ENCODE peak calls at places on chromosome 2, in eight cellular contexts. One of them, this sample, is unnamed.
A peak's percentile ranks its signal among the peaks of the same experiment; 100 is the strongest.

GRCh38 chr2:12455626-12456025 is 261.1 kb upstream of the TRIB2 start:
- DNase-seq in A549: no peak
- DNase-seq in pancreas: no peak
- DNase-seq in MM.1S: no peak
- DNase-seq in ovary: no peak
- DNase-seq in endothelial cell: no peak
- DNase-seq in cardiac muscle cell: no peak
- DNase-seq in stomach: no peak
- DNase-seq in this sample: no peak

GRCh38 chr2:127293386-127293757 is 572 bp downstream of the ERCC3 start:
- DNase-seq in MM.1S: no peak
- DNase-seq in pancreas: no peak
- DNase-seq in A549: peak; percentile 13
- DNase-seq in stomach: no peak
- DNase-seq in ovary: no peak
- DNase-seq in cardiac muscle cell: no peak
- DNase-seq in endothelial cell: peak; percentile 8
- DNase-seq in this sample: no peak

GRCh38 chr2:129085386-129085785 is 766.7 kb upstream of the HS6ST1 start:
- DNase-seq in cardiac muscle cell: no peak
- DNase-seq in MM.1S: no peak
- DNase-seq in stomach: no peak
- DNase-seq in endothelial cell: no peak
- DNase-seq in pancreas: no peak
- DNase-seq in A549: no peak
- DNase-seq in ovary: no peak
- DNase-seq in this sample: no peak

GRCh38 chr2:136185991-136186771 is 68.2 kb upstream of the CXCR4 start:
- DNase-seq in cardiac muscle cell: no peak
- DNase-seq in stomach: no peak
- DNase-seq in ovary: no peak
- DNase-seq in MM.1S: no peak
- DNase-seq in endothelial cell: no peak
- DNase-seq in A549: no peak
- DNase-seq in pancreas: no peak
- DNase-seq in this sample: no peak

GRCh38 chr2:74199871-74200305 is 1.5 kb downstream of the MTHFD2 start:
- DNase-seq in pancreas: no peak
- DNase-seq in A549: no peak
- DNase-seq in cardiac muscle cell: no peak
- DNase-seq in endothelial cell: no peak
- DNase-seq in MM.1S: no peak
- DNase-seq in stomach: no peak
- DNase-seq in ovary: no peak
- DNase-seq in this sample: no peak

GRCh38 chr2:119826370-119826961 is 66.7 kb downstream of the PTPN4 start:
- DNase-seq in MM.1S: peak; percentile 57
- DNase-seq in A549: peak; percentile 16
- DNase-seq in ovary: no peak
- DNase-seq in cardiac muscle cell: peak; percentile 27
- DNase-seq in pancreas: no peak
- DNase-seq in endothelial cell: peak; percentile 54
- DNase-seq in stomach: no peak
- DNase-seq in this sample: peak; percentile 15

GRCh38 chr2:164972216-164972615 is 16.9 kb upstream of the SLC38A11 start:
- DNase-seq in endothelial cell: no peak
- DNase-seq in pancreas: no peak
- DNase-seq in cardiac muscle cell: no peak
- DNase-seq in stomach: no peak
- DNase-seq in ovary: no peak
- DNase-seq in A549: no peak
- DNase-seq in MM.1S: no peak
- DNase-seq in this sample: no peak

GRCh38 chr2:75424936-75425619 is 135.7 kb downstream of the EVA1A start:
- DNase-seq in endothelial cell: no peak
- DNase-seq in MM.1S: no peak
- DNase-seq in stomach: no peak
- DNase-seq in A549: no peak
- DNase-seq in pancreas: no peak
- DNase-seq in ovary: no peak
- DNase-seq in cardiac muscle cell: no peak
- DNase-seq in this sample: no peak

GRCh38 chr2:73156539-73157124 is 43.9 kb upstream of the RAB11FIP5 start:
- DNase-seq in endothelial cell: peak; percentile 73
- DNase-seq in A549: peak; percentile 58
- DNase-seq in stomach: peak; percentile 70
- DNase-seq in ovary: peak; percentile 67
- DNase-seq in MM.1S: peak; percentile 31
- DNase-seq in pancreas: peak; percentile 55
- DNase-seq in cardiac muscle cell: peak; percentile 73
- DNase-seq in this sample: peak; percentile 50

GRCh38 chr2:58137221-58137620 is 90.6 kb downstream of the VRK2 start:
- DNase-seq in ovary: no peak
- DNase-seq in pancreas: no peak
- DNase-seq in MM.1S: no peak
- DNase-seq in A549: no peak
- DNase-seq in cardiac muscle cell: no peak
- DNase-seq in endothelial cell: no peak
- DNase-seq in stomach: no peak
- DNase-seq in this sample: no peak

GRCh38 chr2:173254659-173255058 is 100.0 kb upstream of the CDCA7 start:
- DNase-seq in ovary: no peak
- DNase-seq in stomach: no peak
- DNase-seq in cardiac muscle cell: no peak
- DNase-seq in pancreas: no peak
- DNase-seq in A549: no peak
- DNase-seq in MM.1S: no peak
- DNase-seq in endothelial cell: no peak
- DNase-seq in this sample: no peak

GRCh38 chr2:218079943-218080913 is 11.2 kb downstream of the RUFY4 start:
- DNase-seq in stomach: no peak
- DNase-seq in pancreas: no peak
- DNase-seq in A549: no peak
- DNase-seq in ovary: no peak
- DNase-seq in endothelial cell: no peak
- DNase-seq in cardiac muscle cell: no peak
- DNase-seq in MM.1S: no peak
- DNase-seq in this sample: no peak

GRCh38 chr2:154709215-154709614 is 10.7 kb downstream of the KCNJ3 start:
- DNase-seq in endothelial cell: no peak
- DNase-seq in ovary: no peak
- DNase-seq in pancreas: no peak
- DNase-seq in cardiac muscle cell: no peak
- DNase-seq in A549: no peak
- DNase-seq in stomach: no peak
- DNase-seq in MM.1S: no peak
- DNase-seq in this sample: no peak

GRCh38 chr2:215604631-215605030 is 168.8 kb upstream of the FN1 start:
- DNase-seq in cardiac muscle cell: no peak
- DNase-seq in endothelial cell: no peak
- DNase-seq in ovary: no peak
- DNase-seq in stomach: no peak
- DNase-seq in pancreas: no peak
- DNase-seq in A549: no peak
- DNase-seq in MM.1S: no peak
- DNase-seq in this sample: no peak

GRCh38 chr2:127820080-127820668 is 9.2 kb upstream of the WDR33 start:
- DNase-seq in pancreas: no peak
- DNase-seq in endothelial cell: no peak
- DNase-seq in stomach: no peak
- DNase-seq in A549: no peak
- DNase-seq in ovary: no peak
- DNase-seq in cardiac muscle cell: no peak
- DNase-seq in MM.1S: no peak
- DNase-seq in this sample: no peak

GRCh38 chr2:101124061-101124460 is 27.1 kb downstream of the TBC1D8 start:
- DNase-seq in ovary: no peak
- DNase-seq in cardiac muscle cell: no peak
- DNase-seq in stomach: no peak
- DNase-seq in endothelial cell: no peak
- DNase-seq in pancreas: no peak
- DNase-seq in MM.1S: no peak
- DNase-seq in A549: no peak
- DNase-seq in this sample: no peak

GRCh38 chr2:157504623-157505022 is 60.7 kb upstream of the CYTIP start:
- DNase-seq in endothelial cell: no peak
- DNase-seq in pancreas: no peak
- DNase-seq in ovary: no peak
- DNase-seq in stomach: no peak
- DNase-seq in cardiac muscle cell: no peak
- DNase-seq in MM.1S: no peak
- DNase-seq in A549: no peak
- DNase-seq in this sample: no peak

GRCh38 chr2:157508676-157509075 is 64.8 kb upstream of the CYTIP start:
- DNase-seq in ovary: no peak
- DNase-seq in endothelial cell: no peak
- DNase-seq in stomach: no peak
- DNase-seq in cardiac muscle cell: no peak
- DNase-seq in MM.1S: no peak
- DNase-seq in A549: no peak
- DNase-seq in pancreas: no peak
- DNase-seq in this sample: no peak

GRCh38 chr2:157509755-157510154 is 65.9 kb upstream of the CYTIP start:
- DNase-seq in endothelial cell: no peak
- DNase-seq in pancreas: no peak
- DNase-seq in cardiac muscle cell: no peak
- DNase-seq in ovary: no peak
- DNase-seq in A549: no peak
- DNase-seq in stomach: no peak
- DNase-seq in MM.1S: peak; percentile 10
- DNase-seq in this sample: no peak
- TF ChIP-seq CTCF in endothelial cell: no peak
- TF ChIP-seq CTCF in pancreas: no peak
- TF ChIP-seq CTCF in cardiac muscle cell: no peak
- TF ChIP-seq CTCF in ovary: no peak
- TF ChIP-seq CTCF in A549: peak; percentile 11
- TF ChIP-seq CTCF in stomach: no peak
- TF ChIP-seq CTCF in MM.1S: peak; percentile 11
- TF ChIP-seq CTCF in this sample: no peak

GRCh38 chr2:181178823-181179412 is 198.5 kb downstream of the UBE2E3 start:
- DNase-seq in A549: no peak
- DNase-seq in stomach: no peak
- DNase-seq in cardiac muscle cell: peak; percentile 24
- DNase-seq in ovary: no peak
- DNase-seq in endothelial cell: peak; percentile 19
- DNase-seq in MM.1S: no peak
- DNase-seq in pancreas: no peak
- DNase-seq in this sample: peak; percentile 8
- TF ChIP-seq CTCF in A549: no peak
- TF ChIP-seq CTCF in stomach: no peak
- TF ChIP-seq CTCF in cardiac muscle cell: peak; percentile 44
- TF ChIP-seq CTCF in ovary: no peak
- TF ChIP-seq CTCF in endothelial cell: peak; percentile 60
- TF ChIP-seq CTCF in MM.1S: peak; percentile 37
- TF ChIP-seq CTCF in pancreas: no peak
- TF ChIP-seq CTCF in this sample: peak; percentile 55

GRCh38 chr2:226791056-226791486 is 8.5 kb downstream of the IRS1 start:
- DNase-seq in ovary: no peak
- DNase-seq in endothelial cell: peak; percentile 36
- DNase-seq in A549: no peak
- DNase-seq in stomach: no peak
- DNase-seq in MM.1S: peak; percentile 50
- DNase-seq in pancreas: no peak
- DNase-seq in cardiac muscle cell: peak; percentile 58
- DNase-seq in this sample: no peak

GRCh38 chr2:226790006-226790405 is 9.6 kb downstream of the IRS1 start:
- DNase-seq in stomach: no peak
- DNase-seq in ovary: no peak
- DNase-seq in pancreas: peak; percentile 27
- DNase-seq in MM.1S: no peak
- DNase-seq in cardiac muscle cell: no peak
- DNase-seq in A549: no peak
- DNase-seq in endothelial cell: no peak
- DNase-seq in this sample: no peak

GRCh38 chr2:226790436-226790835 is 9.2 kb downstream of the IRS1 start:
- DNase-seq in MM.1S: no peak
- DNase-seq in stomach: no peak
- DNase-seq in endothelial cell: no peak
- DNase-seq in ovary: no peak
- DNase-seq in pancreas: peak; percentile 23
- DNase-seq in cardiac muscle cell: no peak
- DNase-seq in A549: no peak
- DNase-seq in this sample: no peak

GRCh38 chr2:226792155-226792871 is 7.3 kb downstream of the IRS1 start:
- DNase-seq in pancreas: no peak
- DNase-seq in A549: no peak
- DNase-seq in endothelial cell: no peak
- DNase-seq in ovary: no peak
- DNase-seq in MM.1S: peak; percentile 51
- DNase-seq in cardiac muscle cell: no peak
- DNase-seq in stomach: no peak
- DNase-seq in this sample: no peak

GRCh38 chr2:226791487-226792081 is 8.0 kb downstream of the IRS1 start:
- DNase-seq in ovary: peak; percentile 94
- DNase-seq in endothelial cell: peak; percentile 93
- DNase-seq in MM.1S: peak; percentile 91
- DNase-seq in pancreas: peak; percentile 92
- DNase-seq in stomach: peak; percentile 92
- DNase-seq in cardiac muscle cell: peak; percentile 95
- DNase-seq in A549: peak; percentile 92
- DNase-seq in this sample: peak; percentile 83
- TF ChIP-seq CTCF in ovary: peak; percentile 88
- TF ChIP-seq CTCF in endothelial cell: peak; percentile 50
- TF ChIP-seq CTCF in MM.1S: peak; percentile 29
- TF ChIP-seq CTCF in pancreas: peak; percentile 51
- TF ChIP-seq CTCF in stomach: peak; percentile 79
- TF ChIP-seq CTCF in cardiac muscle cell: peak; percentile 34
- TF ChIP-seq CTCF in A549: no peak
- TF ChIP-seq CTCF in this sample: peak; percentile 66

DNA sequence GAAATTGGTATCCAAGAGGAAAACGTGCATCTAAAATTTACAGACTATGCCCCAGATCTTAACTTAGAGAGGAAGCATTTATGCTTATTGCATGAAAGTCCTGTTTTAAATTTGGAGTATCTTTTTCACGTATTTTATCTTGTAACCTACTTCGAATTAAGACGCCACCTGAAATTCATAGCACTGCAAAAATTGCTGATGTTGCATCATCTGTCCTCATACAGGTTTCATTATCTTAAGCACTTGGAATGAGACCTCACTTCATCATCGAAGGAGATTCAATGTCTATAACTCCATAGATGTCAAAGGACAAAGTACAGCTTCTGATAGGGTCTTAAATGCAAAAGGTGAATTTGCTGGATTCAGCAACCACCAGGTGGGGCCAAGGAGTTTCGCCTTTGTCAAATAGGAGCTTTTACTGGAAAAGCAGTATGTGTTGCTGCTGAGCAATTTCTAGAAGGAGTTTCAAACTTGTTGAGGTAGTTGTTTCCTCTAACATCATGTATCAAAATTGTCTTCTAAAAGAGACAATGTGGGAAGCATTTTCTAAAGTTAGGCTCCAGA is 106.4 kb upstream of the CCDC85A start:
- DNase-seq in pancreas: peak; percentile 45
- DNase-seq in MM.1S: peak; percentile 42
- DNase-seq in endothelial cell: peak; percentile 58
- DNase-seq in A549: peak; percentile 43
- DNase-seq in ovary: no peak
- DNase-seq in stomach: no peak
- DNase-seq in cardiac muscle cell: peak; percentile 52
- DNase-seq in this sample: peak; percentile 8
- TF ChIP-seq CTCF in pancreas: no peak
- TF ChIP-seq CTCF in MM.1S: peak; percentile 56
- TF ChIP-seq CTCF in endothelial cell: peak; percentile 56
- TF ChIP-seq CTCF in A549: peak; percentile 65
- TF ChIP-seq CTCF in ovary: no peak
- TF ChIP-seq CTCF in stomach: no peak
- TF ChIP-seq CTCF in cardiac muscle cell: peak; percentile 42
- TF ChIP-seq CTCF in this sample: peak; percentile 68

GRCh38 chr2:96208144-96209010 is at the start of gene STARD7:
- DNase-seq in cardiac muscle cell: peak; percentile 98
- DNase-seq in MM.1S: peak; percentile 99
- DNase-seq in stomach: peak; percentile 100
- DNase-seq in pancreas: peak; percentile 99
- DNase-seq in A549: peak; percentile 95
- DNase-seq in endothelial cell: peak; percentile 98
- DNase-seq in ovary: peak; percentile 99
- DNase-seq in this sample: peak; percentile 98
- TF ChIP-seq CTCF in cardiac muscle cell: peak; percentile 1
- TF ChIP-seq CTCF in MM.1S: no peak
- TF ChIP-seq CTCF in stomach: peak; percentile 26
- TF ChIP-seq CTCF in pancreas: no peak
- TF ChIP-seq CTCF in A549: no peak
- TF ChIP-seq CTCF in endothelial cell: peak; percentile 35
- TF ChIP-seq CTCF in ovary: peak; percentile 41
- TF ChIP-seq CTCF in this sample: peak; percentile 26

This sample was measured in neural crest cell.